ENCODE peak calls at places on chromosome 22, in nine cellular contexts. N is colonic mucosa; M is fibroblast of pulmonary artery; L is heart right ventricle; Q is neural crest cell; V is Peyer's patch; U is CD8-positive, alpha-beta T cell; W is cardiac muscle cell; X is lower lobe of right lung. E is an unnamed sample.

GRCh38 chr22:17235861-17236260 is 16.6 kb upstream of the ADA2 start:
- DNase-seq in N (no peak), M (no peak), L (no peak), Q (no peak), V (no peak), U (no peak), W (no peak), X (no peak), E (no peak)

GRCh38 chr22:19430890-19431541 is 517 bp downstream of the HIRA start:
- DNase-seq in N (peak), M (peak), L (peak), Q (peak), V (peak), U (peak), W (peak), X (peak), E (peak)

GRCh38 chr22:35409783-35410662 is 10.1 kb downstream of the MCM5 start:
- DNase-seq in N (no peak), M (peak), L (no peak), Q (no peak), V (peak), U (no peak), W (no peak), X (peak), E (no peak)

GRCh38 chr22:20459152-20459542 is 21.5 kb upstream of the SCARF2 start:
- DNase-seq in N (no peak), M (no peak), L (no peak), Q (no peak), V (no peak), U (no peak), W (no peak), X (no peak), E (no peak)

GRCh38 chr22:29503811-29504372 is 23.9 kb downstream of the NEFH start:
- DNase-seq in N (peak), M (peak), L (no peak), Q (no peak), V (peak), U (no peak), W (peak), X (no peak), E (peak)

GRCh38 chr22:34696557-34696956 is 369.4 kb upstream of the ISX start:
- DNase-seq in N (no peak), M (no peak), L (no peak), Q (peak), V (no peak), U (no peak), W (peak), X (no peak), E (no peak)

GRCh38 chr22:29344137-29344536 is 28.6 kb upstream of the RASL10A start:
- DNase-seq in N (no peak), M (peak), L (peak), Q (no peak), V (no peak), U (no peak), W (peak), X (peak), E (peak)

GRCh38 chr22:28594784-28595324 is 84.8 kb downstream of the TTC28 start:
- DNase-seq in N (no peak), M (peak), L (no peak), Q (no peak), V (no peak), U (no peak), W (peak), X (no peak), E (peak)

GRCh38 chr22:19972652-19973550 is 31.3 kb upstream of the TXNRD2 start:
- DNase-seq in N (no peak), M (no peak), L (no peak), Q (no peak), V (no peak), U (no peak), W (no peak), X (no peak), E (no peak)

GRCh38 chr22:27238935-27239510 is 562.5 kb downstream of the MN1 start:
- DNase-seq in N (no peak), M (peak), L (peak), Q (no peak), V (no peak), U (no peak), W (peak), X (peak), E (peak)

GRCh38 chr22:27585141-27585540 is 216.4 kb downstream of the MN1 start:
- DNase-seq in N (no peak), M (no peak), L (no peak), Q (no peak), V (no peak), U (no peak), W (no peak), X (no peak), E (peak)

GRCh38 chr22:23180893-23181762 is 819 bp downstream of the BCR start:
- DNase-seq in N (no peak), M (no peak), L (no peak), Q (no peak), V (peak), U (peak), W (peak), X (peak), E (no peak)

GRCh38 chr22:28883917-28884753 is 763 bp downstream of the ZNRF3 start:
- DNase-seq in N (peak), M (peak), L (peak), Q (peak), V (peak), U (peak), W (peak), X (peak), E (peak)

GRCh38 chr22:20116376-20116950 is 559 bp downstream of the RANBP1 start:
- DNase-seq in N (no peak), M (no peak), L (peak), Q (no peak), V (peak), U (no peak), W (no peak), X (no peak), E (no peak)

GRCh38 chr22:43177479-43177878 is 9.5 kb downstream of the TTLL12 start:
- DNase-seq in N (no peak), M (no peak), L (no peak), Q (no peak), V (no peak), U (no peak), W (no peak), X (no peak), E (no peak)

GRCh38 chr22:29150701-29151100 is 55.0 kb upstream of the EMID1 start:
- DNase-seq in N (no peak), M (no peak), L (no peak), Q (no peak), V (peak), U (no peak), W (no peak), X (no peak), E (no peak)

GRCh38 chr22:17706451-17706900 is 67.8 kb downstream of the BID start:
- DNase-seq in N (peak), M (peak), L (no peak), Q (no peak), V (peak), U (peak), W (no peak), X (no peak), E (peak)

GRCh38 chr22:30224161-30224857 is 22.2 kb downstream of the LIF start:
- DNase-seq in N (no peak), M (no peak), L (no peak), Q (no peak), V (no peak), U (no peak), W (no peak), X (no peak), E (no peak)

GRCh38 chr22:26579331-26579886 is 10.5 kb downstream of the TPST2 start:
- DNase-seq in N (peak), M (no peak), L (peak), Q (no peak), V (peak), U (peak), W (no peak), X (peak), E (no peak)

GRCh38 chr22:21819183-21819770 is 48.2 kb downstream of the MAPK1 start:
- DNase-seq in N (no peak), M (no peak), L (no peak), Q (no peak), V (no peak), U (no peak), W (no peak), X (no peak), E (no peak)

GRCh38 chr22:43531651-43532050 is 119.8 kb downstream of the MPPED1 start:
- DNase-seq in N (no peak), M (no peak), L (no peak), Q (no peak), V (no peak), U (no peak), W (no peak), X (no peak), E (no peak)

GRCh38 chr22:43152355-43153071 is 1.2 kb downstream of the TSPO start:
- DNase-seq in N (peak), M (peak), L (peak), Q (no peak), V (peak), U (peak), W (no peak), X (peak), E (peak)

GRCh38 chr22:29715240-29715639 is 4.6 kb upstream of the CABP7 start:
- DNase-seq in N (no peak), M (no peak), L (no peak), Q (no peak), V (no peak), U (no peak), W (no peak), X (no peak), E (no peak)

GRCh38 chr22:18091916-18092526 is 14.2 kb downstream of the PEX26 start:
- DNase-seq in N (peak), M (peak), L (peak), Q (no peak), V (peak), U (peak), W (peak), X (no peak), E (peak)

GRCh38 chr22:18032455-18033101 is 8.2 kb upstream of the MICAL3 start:
- DNase-seq in N (no peak), M (peak), L (no peak), Q (no peak), V (peak), U (no peak), W (no peak), X (no peak), E (peak)

GRCh38 chr22:36144886-36145541 is 15.5 kb downstream of the APOL3 start:
- DNase-seq in N (peak), M (peak), L (peak), Q (peak), V (peak), U (peak), W (peak), X (peak), E (peak)

GRCh38 chr22:36280379-36280778 is 27.4 kb downstream of the APOL1 start:
- DNase-seq in N (no peak), M (no peak), L (no peak), Q (no peak), V (peak), U (no peak), W (no peak), X (no peak), E (no peak)

GRCh38 chr22:30609260-30610185 is 2.5 kb downstream of the TCN2 start:
- DNase-seq in N (peak), M (peak), L (no peak), Q (no peak), V (peak), U (no peak), W (no peak), X (no peak), E (peak)

GRCh38 chr22:17164392-17165024 is 5.4 kb upstream of the HDHD5 start:
- DNase-seq in N (no peak), M (no peak), L (no peak), Q (no peak), V (no peak), U (no peak), W (no peak), X (no peak), E (peak)

GRCh38 chr22:40975346-40975745 is 24.2 kb downstream of the RBX1 start:
- DNase-seq in N (no peak), M (no peak), L (no peak), Q (no peak), V (no peak), U (no peak), W (no peak), X (no peak), E (no peak)

GRCh38 chr22:41928416-41929157 is 2.0 kb upstream of the TNFRSF13C start:
- DNase-seq in N (no peak), M (no peak), L (no peak), Q (no peak), V (peak), U (no peak), W (no peak), X (no peak), E (no peak)

GRCh38 chr22:29306175-29306829 is at the start of gene GAS2L1:
- DNase-seq in N (peak), M (peak), L (peak), Q (peak), V (peak), U (peak), W (peak), X (peak), E (peak)

GRCh38 chr22:30968015-30968923 is at the start of gene MORC2:
- DNase-seq in N (peak), M (peak), L (no peak), Q (no peak), V (peak), U (no peak), W (no peak), X (peak), E (no peak)

GRCh38 chr22:21755855-21756284 is 20.3 kb upstream of the YPEL1 start:
- DNase-seq in N (no peak), M (peak), L (no peak), Q (no peak), V (no peak), U (no peak), W (no peak), X (no peak), E (peak)

GRCh38 chr22:37907036-37907954 is 1.2 kb downstream of the MICALL1 start:
- DNase-seq in N (no peak), M (peak), L (no peak), Q (no peak), V (no peak), U (no peak), W (no peak), X (no peak), E (peak)

GRCh38 chr22:37909756-37910155 is 3.7 kb downstream of the MICALL1 start:
- DNase-seq in N (no peak), M (no peak), L (no peak), Q (no peak), V (no peak), U (no peak), W (no peak), X (no peak), E (no peak)

GRCh38 chr22:37906364-37907008 is 389 bp downstream of the MICALL1 start:
- DNase-seq in N (peak), M (no peak), L (no peak), Q (no peak), V (peak), U (peak), W (peak), X (no peak), E (no peak)

GRCh38 chr22:37904572-37905533 is 1.2 kb upstream of the MICALL1 start:
- DNase-seq in N (peak), M (peak), L (no peak), Q (no peak), V (peak), U (no peak), W (peak), X (no peak), E (peak)

DNA sequence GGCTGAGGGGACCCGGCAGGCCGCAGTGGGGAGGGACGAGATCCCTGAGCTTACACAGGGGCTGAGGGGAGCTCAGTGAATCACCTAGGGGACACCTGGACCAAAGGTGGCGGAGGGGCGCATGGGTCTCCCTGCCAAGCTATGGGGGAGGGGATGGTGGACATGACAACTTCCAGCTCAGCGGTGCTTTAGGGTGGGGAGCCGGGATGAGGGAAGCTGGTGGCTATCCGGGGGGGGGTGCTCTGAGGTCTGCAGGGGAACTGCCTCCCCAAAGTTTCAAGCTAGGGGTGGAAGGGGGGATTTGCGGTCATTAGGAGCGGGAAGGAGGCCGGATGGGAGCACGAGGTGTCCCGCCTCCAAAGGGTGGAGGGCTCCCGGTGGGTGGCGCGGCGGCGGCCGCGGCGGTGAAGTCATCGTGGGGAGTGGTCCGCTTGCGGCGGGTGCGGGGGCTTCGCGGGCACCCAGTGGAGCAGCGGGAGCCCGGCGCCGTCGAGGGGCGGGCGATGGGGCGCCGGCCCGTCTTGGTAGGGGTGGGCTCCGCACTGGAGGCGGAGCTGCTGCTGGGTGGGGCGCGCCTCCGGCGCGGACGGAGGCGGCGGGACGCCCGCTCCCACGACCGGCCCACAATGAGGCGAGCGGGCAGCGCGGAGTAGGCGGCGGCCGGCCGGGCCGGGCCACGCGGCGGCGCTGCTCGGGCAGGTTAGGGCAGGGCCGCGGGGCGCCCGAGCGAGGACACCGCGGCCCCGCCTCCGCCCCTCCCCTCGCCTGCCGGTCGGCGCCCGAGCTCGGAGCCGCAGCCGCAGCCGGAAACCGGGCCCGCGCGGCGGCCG is at the start of gene MICALL1:
- DNase-seq in N (peak), M (peak), L (peak), Q (peak), V (peak), U (peak), W (peak), X (peak), E (peak)
- TF ChIP-seq CTCF in N (no peak), M (no peak), L (peak), Q (no peak), V (peak), U (no peak), W (no peak), X (peak), E (no peak)

GRCh38 chr22:37686002-37686982 is at the start of gene NOL12:
- DNase-seq in N (peak), M (peak), L (peak), Q (peak), V (peak), U (peak), W (peak), X (peak), E (peak)
- TF ChIP-seq CTCF in N (no peak), M (no peak), L (peak), Q (peak), V (no peak), U (no peak), W (no peak), X (no peak), E (no peak)

GRCh38 chr22:39120983-39121382 is 23.9 kb downstream of the APOBEC3H start:
- DNase-seq in N (no peak), M (no peak), L (no peak), Q (no peak), V (no peak), U (no peak), W (no peak), X (no peak), E (no peak)
- TF ChIP-seq CTCF in N (no peak), M (no peak), L (no peak), Q (no peak), V (no peak), U (no peak), W (no peak), X (no peak), E (no peak)

DNA sequence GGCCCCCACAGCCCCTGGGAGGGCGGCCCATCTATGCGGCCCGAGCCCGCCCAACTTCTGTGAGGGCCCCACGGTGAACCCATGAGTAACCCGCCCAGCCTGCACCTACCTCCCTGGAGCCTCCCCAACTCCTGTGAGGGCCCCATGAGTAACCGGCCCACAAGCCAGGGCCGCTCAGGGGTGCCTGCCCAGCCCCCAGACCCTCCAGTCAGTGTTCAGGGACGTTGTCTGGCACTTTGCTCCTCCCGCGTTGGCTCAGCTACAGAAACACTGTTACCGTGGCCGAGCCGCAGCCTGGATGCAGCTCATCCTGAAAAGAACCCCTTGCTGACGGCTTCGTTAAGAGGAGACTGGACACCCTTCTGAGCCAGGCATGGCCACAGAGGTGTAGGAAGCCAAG is 179.6 kb downstream of the BRD1 start:
- DNase-seq in N (no peak), M (no peak), L (no peak), Q (no peak), V (no peak), U (no peak), W (no peak), X (no peak), E (no peak)
- TF ChIP-seq CTCF in N (no peak), M (no peak), L (no peak), Q (no peak), V (no peak), U (no peak), W (no peak), X (no peak), E (no peak)

DNA sequence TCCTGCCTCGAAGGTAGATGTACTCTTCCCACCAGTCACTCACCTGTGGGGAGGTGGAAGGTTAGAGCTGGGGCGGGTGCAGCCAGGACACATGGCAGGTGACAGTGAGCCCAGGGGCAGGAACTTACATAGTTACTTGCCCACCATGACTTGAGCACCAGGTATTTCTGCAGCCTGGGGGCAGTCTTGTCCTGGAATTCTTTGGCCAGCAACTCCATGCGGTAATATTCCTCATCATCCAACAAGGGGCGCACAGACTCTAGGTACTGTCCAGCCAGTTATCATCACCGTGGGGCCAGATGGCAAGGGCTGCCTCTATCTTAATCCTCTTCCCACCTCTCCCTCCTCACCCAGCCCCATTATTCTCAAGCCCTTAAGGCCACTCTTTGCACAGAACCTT is 2.2 kb downstream of the CPT1B start:
- DNase-seq in N (no peak), M (peak), L (no peak), Q (peak), V (no peak), U (no peak), W (peak), X (no peak), E (peak)
- TF ChIP-seq CTCF in N (no peak), M (peak), L (peak), Q (peak), V (peak), U (no peak), W (peak), X (peak), E (peak)

DNA sequence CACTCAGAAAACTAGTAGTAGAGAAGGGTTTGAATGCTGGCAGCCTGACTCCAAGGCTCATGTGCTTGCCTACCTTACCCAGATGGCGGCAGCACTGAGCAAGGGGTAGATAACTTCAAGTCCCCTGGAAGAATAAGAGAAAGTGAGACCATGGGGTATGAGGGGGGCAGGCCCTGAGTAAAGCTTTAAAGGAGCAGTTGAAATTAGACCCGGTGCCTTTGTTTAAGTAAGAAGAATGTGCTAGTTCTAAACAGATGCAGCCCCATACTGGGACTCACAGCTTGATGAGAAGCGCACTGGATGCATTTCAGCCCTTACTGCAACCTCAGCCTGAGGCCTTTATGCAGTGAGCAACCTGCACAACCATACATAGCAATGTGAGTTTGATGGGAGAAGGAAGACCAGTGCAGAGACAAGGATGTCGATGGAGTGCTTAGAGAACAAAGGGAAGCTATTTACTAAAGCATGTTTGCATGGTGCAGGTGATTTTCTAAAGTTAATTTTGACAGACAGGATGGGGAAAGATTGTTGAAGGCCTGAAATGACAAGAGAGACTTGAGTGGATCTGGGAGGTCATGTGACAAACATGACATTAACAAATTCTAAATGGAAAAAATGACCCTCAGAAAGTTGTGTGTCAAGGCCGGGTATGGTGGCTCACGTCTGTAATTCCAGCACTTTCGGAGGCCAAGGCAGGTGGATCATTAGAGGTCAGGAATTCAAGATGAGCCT is 27.1 kb upstream of the TMA7B start:
- DNase-seq in N (peak), M (peak), L (no peak), Q (peak), V (peak), U (peak), W (peak), X (no peak), E (peak)
- TF ChIP-seq CTCF in N (peak), M (peak), L (peak), Q (peak), V (peak), U (peak), W (peak), X (peak), E (peak)